ENCODE peak calls at places on chromosomes 12 and 14, in six cellular contexts. O is mucosa of descending colon, B is astrocyte of the spinal cord, K is Caco-2, D is osteoblast, H is cardiac fibroblast. M is an unnamed sample.

GRCh38 chr14:64788706-64789105 is 84.5 kb downstream of the PLEKHG3 start:
- DNase-seq in B (peak), O (no peak), H (peak), K (no peak), D (peak), M (no peak)

GRCh38 chr12:94186461-94187237 is 38.3 kb downstream of the PLXNC1 start:
- DNase-seq in B (peak), K (peak), D (no peak), O (no peak), H (peak), M (no peak)

GRCh38 chr14:79856357-79856756 is 354.9 kb downstream of the DIO2 start:
- DNase-seq in B (no peak), O (no peak), D (no peak), K (no peak), H (peak), M (no peak)

GRCh38 chr12:84542289-84542688 is 370.3 kb downstream of the SLC6A15 start:
- DNase-seq in B (no peak), D (no peak), K (no peak), H (peak), O (no peak), M (no peak)

GRCh38 chr12:14886271-14886670 is 617 bp upstream of the MGP start:
- DNase-seq in K (no peak), B (no peak), O (no peak), D (no peak), H (no peak), M (no peak)

GRCh38 chr14:98919431-98919830 is 352.6 kb downstream of the BCL11B start:
- DNase-seq in H (no peak), O (no peak), K (no peak), B (no peak), D (no peak), M (no peak)

GRCh38 chr14:26199599-26200370 is 398.0 kb downstream of the NOVA1 start:
- DNase-seq in H (peak), B (peak), K (no peak), O (no peak), D (no peak), M (peak)

GRCh38 chr12:65607271-65607880 is 216.9 kb upstream of the HMGA2 start:
- DNase-seq in D (no peak), B (peak), H (no peak), O (no peak), K (peak), M (no peak)

GRCh38 chr14:90828642-90829487 is 12.6 kb upstream of the TTC7B start:
- DNase-seq in O (no peak), H (no peak), K (no peak), D (peak), B (no peak), M (peak)

GRCh38 chr12:117025481-117026151 is 73.6 kb downstream of the TESC start:
- DNase-seq in K (peak), O (no peak), B (peak), D (peak), H (peak), M (peak)

GRCh38 chr12:1418144-1418543 is 176.2 kb downstream of the FBXL14 start:
- DNase-seq in B (no peak), D (no peak), O (no peak), H (no peak), K (peak), M (no peak)

GRCh38 chr14:69673578-69674305 is 62.3 kb downstream of the SUSD6 start:
- DNase-seq in D (peak), B (no peak), O (no peak), H (no peak), K (no peak), M (no peak)

GRCh38 chr12:23561536-23561935 is 387.9 kb downstream of the SOX5 start:
- DNase-seq in K (no peak), O (no peak), B (no peak), H (no peak), D (no peak), M (no peak)

GRCh38 chr12:68838046-68838886 is 30.3 kb downstream of the MDM2 start:
- DNase-seq in B (no peak), K (no peak), O (no peak), D (no peak), H (no peak), M (no peak)

GRCh38 chr12:6229823-6230222 is 29.6 kb downstream of the CD9 start:
- DNase-seq in B (peak), D (peak), K (peak), H (peak), O (peak), M (peak)

GRCh38 chr12:121534495-121535148 is 46.2 kb downstream of the KDM2B start:
- DNase-seq in B (no peak), H (no peak), D (no peak), K (no peak), O (no peak), M (no peak)

GRCh38 chr12:110658882-110659281 is 30.0 kb downstream of the HVCN1 start:
- DNase-seq in D (no peak), B (no peak), H (no peak), K (no peak), O (no peak), M (no peak)

GRCh38 chr14:94157195-94157594 is 16.9 kb upstream of the PPP4R4 start:
- DNase-seq in K (no peak), H (no peak), O (no peak), B (no peak), D (no peak), M (no peak)

GRCh38 chr12:12585115-12585862 is 22.6 kb upstream of the DUSP16 start:
- DNase-seq in D (no peak), H (peak), K (peak), B (no peak), O (no peak), M (no peak)

GRCh38 chr14:93960774-93961438 is 15.5 kb downstream of the ASB2 start:
- DNase-seq in H (no peak), K (no peak), D (no peak), O (no peak), B (no peak), M (no peak)

GRCh38 chr14:95352481-95352880 is 32.8 kb upstream of the CLMN start:
- DNase-seq in B (no peak), O (no peak), H (no peak), D (no peak), K (no peak), M (no peak)

GRCh38 chr12:47024463-47024862 is 55.0 kb upstream of the PCED1B start:
- DNase-seq in D (no peak), B (no peak), O (no peak), H (no peak), K (no peak), M (no peak)

GRCh38 chr12:68507657-68508056 is 103.0 kb upstream of the RAP1B start:
- DNase-seq in H (no peak), D (no peak), B (no peak), O (no peak), K (no peak), M (no peak)

GRCh38 chr14:106872619-106873446 is 1346.5 kb downstream of the TMEM121 start:
- DNase-seq in K (peak), D (peak), B (no peak), O (peak), H (peak), M (peak)

DNA sequence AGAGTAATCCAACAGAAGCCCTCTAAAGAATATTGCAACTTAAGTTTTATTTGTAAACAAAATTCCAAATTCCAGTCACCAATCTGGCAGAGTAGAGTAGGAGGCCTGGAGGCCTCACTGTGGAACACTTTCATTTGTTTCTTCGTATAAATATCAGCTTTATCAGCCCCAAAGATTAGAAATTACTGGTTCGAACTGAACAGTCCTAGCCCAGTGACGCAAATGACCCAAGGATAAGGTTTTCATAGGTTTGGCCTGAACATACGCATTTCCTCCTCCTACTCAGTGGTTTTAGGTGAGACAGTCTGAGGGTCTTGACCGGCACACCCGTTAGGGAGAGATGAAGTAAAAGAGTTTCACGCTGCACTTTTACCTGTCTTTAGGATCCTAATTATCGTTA is 1.7 kb downstream of the CDC42BPB start:
- DNase-seq in D (no peak), H (peak), B (no peak), K (no peak), O (no peak), M (no peak)
- H3K4me3 ChIP-seq in D (peak), H (peak), B (peak), K (no peak), O (no peak), M (peak)

DNA sequence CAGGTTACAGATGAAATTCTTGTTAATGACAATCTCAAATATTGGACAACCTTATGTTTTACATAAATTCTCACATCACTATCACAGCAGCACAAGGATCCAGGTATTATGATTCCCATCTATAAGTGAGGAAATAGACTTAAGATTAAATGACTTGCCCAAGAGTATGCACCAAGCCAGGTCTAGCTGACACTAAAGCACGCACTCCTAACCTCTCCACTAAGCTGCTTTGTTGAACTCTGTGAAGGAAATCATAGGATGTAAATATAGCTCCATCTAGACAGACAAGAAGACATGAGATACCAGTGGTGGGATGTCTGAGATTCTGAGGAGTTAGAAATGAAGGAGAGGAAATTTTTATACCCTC is 87.9 kb downstream of the PHLDA1 start:
- DNase-seq in D (peak), B (no peak), H (no peak), K (no peak), O (no peak), M (peak)
- H3K4me3 ChIP-seq in D (no peak), B (no peak), H (no peak), K (no peak), O (no peak), M (no peak)

GRCh38 chr12:109305547-109305946 is 3.5 kb downstream of the FOXN4 start:
- DNase-seq in B (no peak), O (no peak), D (no peak), K (no peak), H (no peak), M (no peak)

GRCh38 chr12:109309441-109310246 is 560 bp upstream of the FOXN4 start:
- DNase-seq in B (no peak), H (no peak), O (no peak), D (no peak), K (peak), M (peak)

GRCh38 chr12:109308534-109309440 is at the start of gene FOXN4:
- DNase-seq in H (no peak), K (peak), B (no peak), O (no peak), D (peak), M (peak)

GRCh38 chr12:109307051-109307450 is 2.0 kb downstream of the FOXN4 start:
- DNase-seq in B (no peak), O (no peak), K (peak), D (no peak), H (no peak), M (peak)

GRCh38 chr12:109310247-109311125 is 1.4 kb upstream of the FOXN4 start:
- DNase-seq in H (no peak), K (peak), D (no peak), B (no peak), O (no peak), M (peak)
- H3K4me3 ChIP-seq in H (no peak), K (peak), D (no peak), B (no peak), O (no peak), M (peak)

DNA sequence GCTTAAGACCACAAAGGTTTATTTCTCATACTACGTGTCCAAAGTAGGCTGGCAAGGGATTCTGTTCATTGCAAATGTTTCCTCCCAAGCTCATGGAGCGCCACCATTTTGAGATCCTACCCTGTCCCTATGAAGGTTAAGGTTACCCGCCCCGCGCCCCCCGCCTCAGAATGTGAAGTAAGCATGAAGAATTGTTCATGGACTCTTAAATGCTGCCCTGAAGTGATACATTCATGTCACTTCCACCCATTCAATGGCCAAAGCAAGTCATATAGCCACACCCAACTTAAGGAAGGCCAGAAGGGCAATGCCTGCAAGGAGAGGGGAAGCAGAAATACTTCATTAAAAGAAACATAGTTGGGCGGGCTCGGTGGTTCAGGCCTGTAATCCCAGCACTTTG is 4.2 kb downstream of the TMEM253 start:
- DNase-seq in K (no peak), O (no peak), H (no peak), B (no peak), D (peak), M (no peak)
- H3K4me3 ChIP-seq in K (peak), O (no peak), H (no peak), B (no peak), D (no peak), M (peak)

GRCh38 chr12:10392394-10392930 is 2.6 kb upstream of the KLRK1 start:
- DNase-seq in B (peak), K (no peak), D (peak), H (peak), O (no peak), M (peak)
- H3K4me3 ChIP-seq in B (no peak), K (no peak), D (no peak), H (no peak), O (no peak), M (peak)

GRCh38 chr12:7375145-7375543 is 68.8 kb downstream of the CD163L1 start:
- DNase-seq in O (no peak), K (no peak), B (no peak), D (no peak), H (no peak), M (no peak)

GRCh38 chr12:7374423-7375144 is 69.4 kb downstream of the CD163L1 start:
- DNase-seq in K (peak), D (peak), H (peak), O (no peak), B (peak), M (peak)

GRCh38 chr12:7373226-7373625 is 69.4 kb downstream of the ACSM4 start:
- DNase-seq in B (no peak), D (no peak), H (no peak), O (no peak), K (no peak), M (no peak)

GRCh38 chr12:7376196-7376595 is 67.8 kb downstream of the CD163L1 start:
- DNase-seq in K (no peak), O (no peak), B (no peak), D (peak), H (peak), M (no peak)
- H3K4me3 ChIP-seq in K (no peak), O (no peak), B (no peak), D (no peak), H (no peak), M (no peak)

DNA sequence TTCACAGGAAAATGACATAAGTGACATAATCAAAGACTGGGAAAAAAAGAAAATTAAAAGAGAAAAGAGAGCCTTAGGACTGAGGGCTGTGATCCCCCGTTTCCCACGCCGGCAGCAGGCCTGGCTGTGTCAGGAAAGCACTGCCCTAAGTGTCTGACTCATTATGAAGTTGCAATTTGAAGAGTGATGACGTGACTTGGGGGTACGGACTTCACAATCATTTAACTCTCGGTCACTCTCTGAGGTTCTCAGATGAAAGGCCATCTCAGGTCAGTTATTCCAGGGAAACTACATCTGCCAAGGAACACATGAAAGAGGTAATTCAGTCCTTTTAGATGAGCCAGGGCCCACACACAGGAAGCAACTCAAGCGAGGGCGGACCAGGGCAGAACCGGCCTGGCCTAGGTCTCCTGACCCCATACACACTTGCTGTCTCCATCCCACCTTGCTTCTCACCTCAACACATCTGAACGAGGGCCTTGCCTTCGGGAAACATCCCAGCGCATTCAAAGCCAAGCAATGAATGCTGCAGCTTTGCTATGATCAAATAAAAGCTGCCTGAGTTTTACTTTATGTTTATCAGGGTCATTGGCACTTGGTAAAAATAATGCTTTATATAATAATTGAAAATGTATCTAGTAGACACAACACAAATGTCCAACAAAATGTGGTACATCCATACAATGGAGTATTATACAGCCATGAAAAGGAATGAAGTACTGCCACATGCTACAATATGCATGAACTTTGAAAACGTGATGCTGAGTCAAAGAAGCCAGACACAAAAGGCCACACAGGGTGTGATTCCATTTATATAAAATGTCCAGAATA is 2.7 kb downstream of the SSH1 start:
- DNase-seq in B (peak), D (peak), K (no peak), H (peak), O (no peak), M (no peak)
- H3K4me3 ChIP-seq in B (no peak), D (peak), K (no peak), H (peak), O (no peak), M (peak)

DNA sequence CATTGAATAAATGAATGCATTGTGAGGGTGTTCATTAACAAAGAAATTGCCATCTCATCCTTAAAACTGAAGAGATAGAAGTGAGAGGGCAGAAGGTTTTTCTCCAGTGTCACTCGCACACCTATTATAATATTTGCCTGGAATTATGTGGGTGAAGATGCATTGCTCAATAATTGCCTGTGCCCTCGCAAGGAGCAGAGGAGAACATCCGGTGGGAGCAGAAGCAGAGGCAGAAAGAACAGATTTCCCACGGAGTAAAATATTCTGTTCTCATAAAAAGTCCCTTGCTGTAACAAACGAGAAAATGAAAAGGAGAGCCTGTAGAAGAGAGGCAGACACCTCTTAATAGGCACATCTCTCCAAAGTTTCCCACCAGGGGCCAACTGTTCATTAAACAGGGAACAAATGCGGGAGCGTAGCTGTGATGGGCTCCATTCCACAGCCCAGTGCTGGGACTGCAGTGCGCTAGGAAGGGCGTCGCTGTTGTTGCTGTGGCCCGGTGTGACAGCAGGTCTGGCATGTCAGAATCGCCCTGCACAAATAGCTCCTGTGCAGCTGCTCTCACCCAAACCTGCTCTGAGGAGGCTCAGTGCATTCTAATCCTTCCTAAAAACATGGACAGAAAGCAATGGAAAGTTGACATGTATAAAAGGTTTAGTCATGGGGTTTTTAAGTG is 359.8 kb downstream of the APAF1 start:
- DNase-seq in H (no peak), K (no peak), B (no peak), O (no peak), D (no peak), M (no peak)
- H3K4me3 ChIP-seq in H (no peak), K (no peak), B (no peak), O (no peak), D (no peak), M (no peak)